ENCODE peak calls at places on chromosome 1, in five cellular contexts. One of them, this sample, is unnamed.
A peak's percentile ranks its signal among the peaks of the same experiment; 100 is the strongest.

GRCh38 chr1:185419718-185420117 is 102.7 kb upstream of the IVNS1ABP start:
- DNase-seq in nucleus accumbens: no peak
- DNase-seq in A172: no peak
- DNase-seq in bronchial epithelial cell: no peak
- DNase-seq in neural progenitor cell: no peak
- DNase-seq in this sample: no peak

GRCh38 chr1:76110662-76111061 is 36.1 kb downstream of the ST6GALNAC3 start:
- DNase-seq in bronchial epithelial cell: peak; percentile 12
- DNase-seq in nucleus accumbens: no peak
- DNase-seq in A172: no peak
- DNase-seq in neural progenitor cell: no peak
- DNase-seq in this sample: no peak

GRCh38 chr1:938088-938683 is 14.5 kb downstream of the SAMD11 start:
- DNase-seq in neural progenitor cell: no peak
- DNase-seq in nucleus accumbens: no peak
- DNase-seq in A172: peak; percentile 79
- DNase-seq in bronchial epithelial cell: peak; percentile 25
- DNase-seq in this sample: no peak

GRCh38 chr1:172351347-172351746 is 69.1 kb upstream of the C1orf105 start:
- DNase-seq in bronchial epithelial cell: no peak
- DNase-seq in nucleus accumbens: no peak
- DNase-seq in neural progenitor cell: no peak
- DNase-seq in A172: no peak
- DNase-seq in this sample: no peak

GRCh38 chr1:214213136-214213535 is 67.8 kb upstream of the SMYD2 start:
- DNase-seq in bronchial epithelial cell: peak; percentile 100
- DNase-seq in nucleus accumbens: no peak
- DNase-seq in neural progenitor cell: no peak
- DNase-seq in A172: peak; percentile 46
- DNase-seq in this sample: no peak

GRCh38 chr1:21340230-21340564 is 49.9 kb upstream of the ECE1 start:
- DNase-seq in A172: no peak
- DNase-seq in bronchial epithelial cell: no peak
- DNase-seq in neural progenitor cell: no peak
- DNase-seq in nucleus accumbens: no peak
- DNase-seq in this sample: no peak

GRCh38 chr1:221344693-221345092 is 397.2 kb downstream of the DUSP10 start:
- DNase-seq in neural progenitor cell: no peak
- DNase-seq in nucleus accumbens: no peak
- DNase-seq in bronchial epithelial cell: peak; percentile 77
- DNase-seq in A172: no peak
- DNase-seq in this sample: no peak

GRCh38 chr1:77415585-77415984 is 133.8 kb downstream of the AK5 start:
- DNase-seq in A172: no peak
- DNase-seq in bronchial epithelial cell: no peak
- DNase-seq in nucleus accumbens: no peak
- DNase-seq in neural progenitor cell: no peak
- DNase-seq in this sample: no peak

GRCh38 chr1:41813220-41813619 is 105.5 kb downstream of the HIVEP3 start:
- DNase-seq in A172: no peak
- DNase-seq in nucleus accumbens: no peak
- DNase-seq in neural progenitor cell: no peak
- DNase-seq in bronchial epithelial cell: no peak
- DNase-seq in this sample: no peak

GRCh38 chr1:152962876-152963415 is 7.5 kb upstream of the SPRR4 start:
- DNase-seq in A172: no peak
- DNase-seq in nucleus accumbens: no peak
- DNase-seq in bronchial epithelial cell: no peak
- DNase-seq in neural progenitor cell: no peak
- DNase-seq in this sample: no peak

GRCh38 chr1:156812293-156812990 is 4.2 kb downstream of the SH2D2A start:
- DNase-seq in nucleus accumbens: no peak
- DNase-seq in A172: no peak
- DNase-seq in neural progenitor cell: no peak
- DNase-seq in bronchial epithelial cell: peak; percentile 59
- DNase-seq in this sample: no peak

GRCh38 chr1:8239306-8240023 is 78.4 kb upstream of the SLC45A1 start:
- DNase-seq in neural progenitor cell: peak; percentile 82
- DNase-seq in A172: peak; percentile 57
- DNase-seq in bronchial epithelial cell: no peak
- DNase-seq in nucleus accumbens: no peak
- DNase-seq in this sample: no peak

GRCh38 chr1:184513966-184514365 is 127.1 kb downstream of the C1orf21 start:
- DNase-seq in A172: peak; percentile 61
- DNase-seq in bronchial epithelial cell: peak; percentile 45
- DNase-seq in neural progenitor cell: no peak
- DNase-seq in nucleus accumbens: no peak
- DNase-seq in this sample: no peak

GRCh38 chr1:184555665-184556641 is 169.1 kb downstream of the C1orf21 start:
- DNase-seq in bronchial epithelial cell: peak; percentile 82
- DNase-seq in A172: no peak
- DNase-seq in nucleus accumbens: no peak
- DNase-seq in neural progenitor cell: no peak
- DNase-seq in this sample: no peak

GRCh38 chr1:92599184-92599583 is 112.5 kb upstream of the GFI1 start:
- DNase-seq in A172: no peak
- DNase-seq in bronchial epithelial cell: peak; percentile 32
- DNase-seq in nucleus accumbens: no peak
- DNase-seq in neural progenitor cell: peak; percentile 20
- DNase-seq in this sample: no peak

GRCh38 chr1:189336115-189337100 is 1141.3 kb downstream of the BRINP3 start:
- DNase-seq in bronchial epithelial cell: no peak
- DNase-seq in neural progenitor cell: no peak
- DNase-seq in nucleus accumbens: no peak
- DNase-seq in A172: no peak
- DNase-seq in this sample: no peak

GRCh38 chr1:61204528-61204927 is 122.2 kb downstream of the NFIA start:
- DNase-seq in bronchial epithelial cell: no peak
- DNase-seq in A172: no peak
- DNase-seq in nucleus accumbens: no peak
- DNase-seq in neural progenitor cell: no peak
- DNase-seq in this sample: no peak

GRCh38 chr1:198678901-198679329 is 40.1 kb downstream of the PTPRC start:
- DNase-seq in A172: no peak
- DNase-seq in bronchial epithelial cell: no peak
- DNase-seq in nucleus accumbens: no peak
- DNase-seq in neural progenitor cell: no peak
- DNase-seq in this sample: no peak

GRCh38 chr1:7339014-7339413 is 432.1 kb upstream of the VAMP3 start:
- DNase-seq in bronchial epithelial cell: no peak
- DNase-seq in neural progenitor cell: no peak
- DNase-seq in nucleus accumbens: no peak
- DNase-seq in A172: no peak
- DNase-seq in this sample: no peak

GRCh38 chr1:164891615-164892014 is 332.6 kb downstream of the PBX1 start:
- DNase-seq in nucleus accumbens: no peak
- DNase-seq in neural progenitor cell: no peak
- DNase-seq in bronchial epithelial cell: no peak
- DNase-seq in A172: no peak
- DNase-seq in this sample: no peak

GRCh38 chr1:87478231-87478630 is 149.6 kb downstream of the LMO4 start:
- DNase-seq in neural progenitor cell: peak; percentile 56
- DNase-seq in A172: peak; percentile 2
- DNase-seq in nucleus accumbens: peak; percentile 1
- DNase-seq in bronchial epithelial cell: peak; percentile 27
- DNase-seq in this sample: no peak

GRCh38 chr1:44220001-44220751 is 6.9 kb downstream of the DMAP1 start:
- DNase-seq in nucleus accumbens: no peak
- DNase-seq in bronchial epithelial cell: no peak
- DNase-seq in A172: no peak
- DNase-seq in neural progenitor cell: no peak
- DNase-seq in this sample: no peak

GRCh38 chr1:33276573-33277298 is 20.4 kb downstream of the ZNF362 start:
- DNase-seq in A172: no peak
- DNase-seq in neural progenitor cell: no peak
- DNase-seq in bronchial epithelial cell: no peak
- DNase-seq in nucleus accumbens: no peak
- DNase-seq in this sample: no peak

GRCh38 chr1:245153081-245153644 is 1.6 kb upstream of the KIF26B start:
- DNase-seq in bronchial epithelial cell: peak; percentile 69
- DNase-seq in neural progenitor cell: peak; percentile 88
- DNase-seq in A172: peak; percentile 70
- DNase-seq in nucleus accumbens: peak; percentile 19
- DNase-seq in this sample: peak; percentile 35

GRCh38 chr1:90850181-90850924 is 133.3 kb upstream of the BARHL2 start:
- DNase-seq in neural progenitor cell: peak; percentile 68
- DNase-seq in nucleus accumbens: peak; percentile 18
- DNase-seq in bronchial epithelial cell: no peak
- DNase-seq in A172: no peak
- DNase-seq in this sample: peak; percentile 57

GRCh38 chr1:41493117-41493536 is 8.6 kb upstream of the EDN2 start:
- DNase-seq in bronchial epithelial cell: peak; percentile 95
- DNase-seq in neural progenitor cell: no peak
- DNase-seq in A172: peak; percentile 95
- DNase-seq in nucleus accumbens: no peak
- DNase-seq in this sample: no peak

GRCh38 chr1:53627031-53627430 is 111.9 kb downstream of the GLIS1 start:
- DNase-seq in neural progenitor cell: no peak
- DNase-seq in nucleus accumbens: no peak
- DNase-seq in bronchial epithelial cell: no peak
- DNase-seq in A172: no peak
- DNase-seq in this sample: no peak

GRCh38 chr1:222769968-222770620 is 33.1 kb downstream of the FAM177B start:
- DNase-seq in A172: no peak
- DNase-seq in bronchial epithelial cell: no peak
- DNase-seq in nucleus accumbens: no peak
- DNase-seq in neural progenitor cell: no peak
- DNase-seq in this sample: no peak

GRCh38 chr1:199243423-199244061 is 604.7 kb downstream of the PTPRC start:
- DNase-seq in nucleus accumbens: peak; percentile 66
- DNase-seq in bronchial epithelial cell: peak; percentile 41
- DNase-seq in neural progenitor cell: peak; percentile 63
- DNase-seq in A172: peak; percentile 64
- DNase-seq in this sample: peak; percentile 31

GRCh38 chr1:50268049-50268448 is 155.2 kb downstream of the DMRTA2 start:
- DNase-seq in neural progenitor cell: peak; percentile 40
- DNase-seq in nucleus accumbens: no peak
- DNase-seq in bronchial epithelial cell: peak; percentile 17
- DNase-seq in A172: peak; percentile 8
- DNase-seq in this sample: no peak

GRCh38 chr1:40932004-40932403 is 47.5 kb upstream of the CTPS1 start:
- DNase-seq in nucleus accumbens: no peak
- DNase-seq in A172: no peak
- DNase-seq in neural progenitor cell: no peak
- DNase-seq in bronchial epithelial cell: peak; percentile 15
- DNase-seq in this sample: no peak

GRCh38 chr1:162527324-162527723 is 29.7 kb downstream of the UHMK1 start:
- DNase-seq in A172: no peak
- DNase-seq in neural progenitor cell: no peak
- DNase-seq in nucleus accumbens: no peak
- DNase-seq in bronchial epithelial cell: no peak
- DNase-seq in this sample: no peak

GRCh38 chr1:119631433-119632102 is 16.5 kb downstream of the ZNF697 start:
- DNase-seq in neural progenitor cell: peak; percentile 18
- DNase-seq in A172: no peak
- DNase-seq in bronchial epithelial cell: peak; percentile 37
- DNase-seq in nucleus accumbens: peak; percentile 83
- DNase-seq in this sample: peak; percentile 53

GRCh38 chr1:243638186-243638585 is 211.9 kb downstream of the AKT3 start:
- DNase-seq in bronchial epithelial cell: no peak
- DNase-seq in nucleus accumbens: no peak
- DNase-seq in neural progenitor cell: no peak
- DNase-seq in A172: no peak
- DNase-seq in this sample: no peak

GRCh38 chr1:209404577-209404976 is 178.9 kb upstream of the CAMK1G start:
- DNase-seq in A172: peak; percentile 75
- DNase-seq in nucleus accumbens: no peak
- DNase-seq in neural progenitor cell: peak; percentile 19
- DNase-seq in bronchial epithelial cell: peak; percentile 69
- DNase-seq in this sample: no peak

This sample was measured in C1 segment of cervical spinal cord.